ENCODE peak calls at places on chromosomes 6 and 20, in four cellular contexts. One of them, this sample, is unnamed.
A peak's percentile ranks its signal among the peaks of the same experiment; 100 is the strongest.

GRCh38 chr6:87152528-87152950 is 2.8 kb upstream of the ZNF292 start:
- DNase-seq in bronchial epithelial cell: no peak
- DNase-seq in GM20000: peak; percentile 13
- DNase-seq in GM13977: no peak
- DNase-seq in this sample: no peak

GRCh38 chr6:104940881-104941693 is 15.8 kb upstream of the LIN28B start:
- DNase-seq in bronchial epithelial cell: peak; percentile 10
- DNase-seq in GM20000: peak; percentile 85
- DNase-seq in GM13977: no peak
- DNase-seq in this sample: no peak

GRCh38 chr6:117463762-117464665 is 18.5 kb upstream of the DCBLD1 start:
- DNase-seq in bronchial epithelial cell: peak; percentile 88
- DNase-seq in GM20000: no peak
- DNase-seq in GM13977: no peak
- DNase-seq in this sample: peak; percentile 76

GRCh38 chr6:13006578-13007300 is 290.2 kb downstream of the PHACTR1 start:
- DNase-seq in bronchial epithelial cell: no peak
- DNase-seq in GM20000: no peak
- DNase-seq in GM13977: no peak
- DNase-seq in this sample: no peak

GRCh38 chr6:163626073-163626867 is 211.8 kb downstream of the QKI start:
- DNase-seq in bronchial epithelial cell: no peak
- DNase-seq in GM20000: no peak
- DNase-seq in GM13977: no peak
- DNase-seq in this sample: peak; percentile 69

GRCh38 chr6:41111017-41111416 is 38.2 kb downstream of the NFYA start:
- DNase-seq in bronchial epithelial cell: peak; percentile 98
- DNase-seq in GM20000: no peak
- DNase-seq in GM13977: no peak
- DNase-seq in this sample: no peak

GRCh38 chr6:159577564-159577963 is 115.5 kb downstream of the SOD2 start:
- DNase-seq in bronchial epithelial cell: peak; percentile 74
- DNase-seq in GM20000: no peak
- DNase-seq in GM13977: no peak
- DNase-seq in this sample: peak; percentile 99

GRCh38 chr20:20552076-20552475 is 160.4 kb downstream of the RALGAPA2 start:
- DNase-seq in bronchial epithelial cell: no peak
- DNase-seq in GM20000: no peak
- DNase-seq in GM13977: no peak
- DNase-seq in this sample: no peak

GRCh38 chr6:101783287-101783686 is 389.8 kb downstream of the GRIK2 start:
- DNase-seq in bronchial epithelial cell: no peak
- DNase-seq in GM20000: no peak
- DNase-seq in GM13977: no peak
- DNase-seq in this sample: no peak

GRCh38 chr6:167350731-167351655 is 26.1 kb downstream of the TTLL2 start:
- DNase-seq in bronchial epithelial cell: peak; percentile 47
- DNase-seq in GM20000: peak; percentile 65
- DNase-seq in GM13977: peak; percentile 65
- DNase-seq in this sample: peak; percentile 74

GRCh38 chr20:2984028-2984501 is 59.4 kb upstream of the GNRH2 start:
- DNase-seq in bronchial epithelial cell: no peak
- DNase-seq in GM20000: peak; percentile 45
- DNase-seq in GM13977: peak; percentile 45
- DNase-seq in this sample: no peak

GRCh38 chr6:106963544-106963943 is 11.0 kb downstream of the CD24 start:
- DNase-seq in bronchial epithelial cell: no peak
- DNase-seq in GM20000: no peak
- DNase-seq in GM13977: no peak
- DNase-seq in this sample: peak; percentile 82

GRCh38 chr6:167763056-167763944 is 63.4 kb upstream of the AFDN start:
- DNase-seq in bronchial epithelial cell: no peak
- DNase-seq in GM20000: no peak
- DNase-seq in GM13977: no peak
- DNase-seq in this sample: no peak

GRCh38 chr6:7727150-7727950 is 1.5 kb downstream of the BMP6 start:
- DNase-seq in bronchial epithelial cell: no peak
- DNase-seq in GM20000: peak; percentile 64
- DNase-seq in GM13977: peak; percentile 53
- DNase-seq in this sample: no peak

GRCh38 chr6:161836643-161837448 is 563.0 kb upstream of the AGPAT4 start:
- DNase-seq in bronchial epithelial cell: no peak
- DNase-seq in GM20000: no peak
- DNase-seq in GM13977: no peak
- DNase-seq in this sample: peak; percentile 25

GRCh38 chr20:38141889-38142494 is 23.1 kb downstream of the TGM2 start:
- DNase-seq in bronchial epithelial cell: no peak
- DNase-seq in GM20000: no peak
- DNase-seq in GM13977: no peak
- DNase-seq in this sample: no peak

GRCh38 chr6:72238900-72239299 is 352.6 kb downstream of the RIMS1 start:
- DNase-seq in bronchial epithelial cell: peak; percentile 59
- DNase-seq in GM20000: no peak
- DNase-seq in GM13977: no peak
- DNase-seq in this sample: no peak

GRCh38 chr6:30740993-30741784 is 1.3 kb downstream of the FLOT1 start:
- DNase-seq in bronchial epithelial cell: peak; percentile 30
- DNase-seq in GM20000: no peak
- DNase-seq in GM13977: no peak
- DNase-seq in this sample: peak; percentile 53

GRCh38 chr6:158487495-158487894 is 72.4 kb upstream of the TMEM181 start:
- DNase-seq in bronchial epithelial cell: peak; percentile 18
- DNase-seq in GM20000: no peak
- DNase-seq in GM13977: no peak
- DNase-seq in this sample: peak; percentile 22

GRCh38 chr6:36098920-36099647 is 31.2 kb upstream of the MAPK13 start:
- DNase-seq in bronchial epithelial cell: no peak
- DNase-seq in GM20000: no peak
- DNase-seq in GM13977: no peak
- DNase-seq in this sample: no peak

GRCh38 chr20:4661191-4661590 is 60.5 kb upstream of the PRND start:
- DNase-seq in bronchial epithelial cell: no peak
- DNase-seq in GM20000: no peak
- DNase-seq in GM13977: no peak
- DNase-seq in this sample: no peak

GRCh38 chr20:12838261-12838866 is 170.4 kb upstream of the SPTLC3 start:
- DNase-seq in bronchial epithelial cell: no peak
- DNase-seq in GM20000: no peak
- DNase-seq in GM13977: no peak
- DNase-seq in this sample: no peak

GRCh38 chr6:73377225-73377624 is 7.5 kb upstream of the OOEP start:
- DNase-seq in bronchial epithelial cell: peak; percentile 13
- DNase-seq in GM20000: no peak
- DNase-seq in GM13977: peak; percentile 9
- DNase-seq in this sample: no peak

GRCh38 chr6:120682145-120682544 is 652.1 kb downstream of the TBC1D32 start:
- DNase-seq in bronchial epithelial cell: no peak
- DNase-seq in GM20000: no peak
- DNase-seq in GM13977: no peak
- DNase-seq in this sample: no peak

GRCh38 chr6:112773217-112773616 is 426.1 kb downstream of the RFPL4B start:
- DNase-seq in bronchial epithelial cell: peak; percentile 0
- DNase-seq in GM20000: no peak
- DNase-seq in GM13977: no peak
- DNase-seq in this sample: peak; percentile 6

GRCh38 chr6:131212928-131213327 is 77.7 kb downstream of the AKAP7 start:
- DNase-seq in bronchial epithelial cell: no peak
- DNase-seq in GM20000: no peak
- DNase-seq in GM13977: no peak
- DNase-seq in this sample: no peak

GRCh38 chr6:85078071-85078470 is 313.7 kb upstream of the TBX18 start:
- DNase-seq in bronchial epithelial cell: peak; percentile 95
- DNase-seq in GM20000: no peak
- DNase-seq in GM13977: no peak
- DNase-seq in this sample: peak; percentile 82

GRCh38 chr6:137117605-137118004 is 55.8 kb downstream of the IL22RA2 start:
- DNase-seq in bronchial epithelial cell: no peak
- DNase-seq in GM20000: no peak
- DNase-seq in GM13977: no peak
- DNase-seq in this sample: no peak

GRCh38 chr20:19254956-19255355 is 42.5 kb downstream of the SLC24A3 start:
- DNase-seq in bronchial epithelial cell: no peak
- DNase-seq in GM20000: no peak
- DNase-seq in GM13977: no peak
- DNase-seq in this sample: no peak